ENCODE peak calls at places on chromosomes 13 and 19, in six cellular contexts. One of them, this sample, is unnamed. For H3K27me3, the result is how much of the 10 kb centered on the place peaks cover.

GRCh38 chr19:48685583-48685982 is 10.2 kb upstream of the FUT2 start:
- DNase-seq in heart left ventricle: no peak
- DNase-seq in uterus: no peak
- DNase-seq in breast epithelium: no peak
- DNase-seq in H1: no peak
- DNase-seq in IMR-90: no peak
- DNase-seq in this sample: no peak

GRCh38 chr13:111302045-111302722 is 18.3 kb upstream of the TEX29 start:
- DNase-seq in heart left ventricle: no peak
- DNase-seq in uterus: no peak
- DNase-seq in breast epithelium: no peak
- DNase-seq in H1: no peak
- DNase-seq in IMR-90: no peak
- DNase-seq in this sample: no peak

GRCh38 chr13:44309771-44310767 is 63.6 kb upstream of the SERP2 start:
- DNase-seq in heart left ventricle: peak
- DNase-seq in uterus: no peak
- DNase-seq in breast epithelium: no peak
- DNase-seq in H1: no peak
- DNase-seq in IMR-90: no peak
- DNase-seq in this sample: peak

GRCh38 chr13:35191883-35192282 is 249.8 kb downstream of the NBEA start:
- DNase-seq in heart left ventricle: no peak
- DNase-seq in uterus: no peak
- DNase-seq in breast epithelium: no peak
- DNase-seq in H1: no peak
- DNase-seq in IMR-90: no peak
- DNase-seq in this sample: no peak

GRCh38 chr13:24502567-24503375 is 9.8 kb downstream of the PARP4 start:
- DNase-seq in heart left ventricle: no peak
- DNase-seq in uterus: no peak
- DNase-seq in breast epithelium: no peak
- DNase-seq in H1: no peak
- DNase-seq in IMR-90: peak
- DNase-seq in this sample: peak

GRCh38 chr13:52006491-52007245 is 4.6 kb downstream of the ATP7B start:
- DNase-seq in heart left ventricle: no peak
- DNase-seq in uterus: no peak
- DNase-seq in breast epithelium: no peak
- DNase-seq in H1: no peak
- DNase-seq in IMR-90: no peak
- DNase-seq in this sample: no peak

GRCh38 chr13:78138756-78139155 is 220.1 kb upstream of the EDNRB start:
- DNase-seq in heart left ventricle: no peak
- DNase-seq in uterus: no peak
- DNase-seq in breast epithelium: no peak
- DNase-seq in H1: no peak
- DNase-seq in IMR-90: no peak
- DNase-seq in this sample: no peak

GRCh38 chr19:15628236-15629002 is 12.3 kb upstream of the CYP4F3 start:
- DNase-seq in heart left ventricle: no peak
- DNase-seq in uterus: no peak
- DNase-seq in breast epithelium: no peak
- DNase-seq in H1: no peak
- DNase-seq in IMR-90: no peak
- DNase-seq in this sample: no peak

GRCh38 chr19:11673608-11674041 is 65.1 kb downstream of the ZNF823 start:
- DNase-seq in heart left ventricle: peak
- DNase-seq in uterus: peak
- DNase-seq in breast epithelium: peak
- DNase-seq in H1: peak
- DNase-seq in IMR-90: peak
- DNase-seq in this sample: peak

GRCh38 chr19:47713046-47714021 is at the start of gene EHD2:
- DNase-seq in heart left ventricle: peak
- DNase-seq in uterus: peak
- DNase-seq in breast epithelium: peak
- DNase-seq in H1: no peak
- DNase-seq in IMR-90: peak
- DNase-seq in this sample: peak

GRCh38 chr13:59677966-59678814 is 485.5 kb downstream of the DIAPH3 start:
- DNase-seq in heart left ventricle: peak
- DNase-seq in uterus: no peak
- DNase-seq in breast epithelium: no peak
- DNase-seq in H1: no peak
- DNase-seq in IMR-90: peak
- DNase-seq in this sample: no peak
- H3K27me3 ChIP-seq in heart left ventricle: under half
- H3K27me3 ChIP-seq in uterus: under half
- H3K27me3 ChIP-seq in breast epithelium: under half
- H3K27me3 ChIP-seq in H1: under half
- H3K27me3 ChIP-seq in IMR-90: under half
- H3K27me3 ChIP-seq in this sample: under half

GRCh38 chr19:1455002-1455335 is 5.0 kb downstream of the APC2 start:
- DNase-seq in heart left ventricle: no peak
- DNase-seq in uterus: no peak
- DNase-seq in breast epithelium: no peak
- DNase-seq in H1: no peak
- DNase-seq in IMR-90: no peak
- DNase-seq in this sample: no peak
- TF ChIP-seq POLR2A in heart left ventricle: no peak
- TF ChIP-seq POLR2A in uterus: no peak
- TF ChIP-seq POLR2A in breast epithelium: no peak
- TF ChIP-seq POLR2A in H1: no peak
- TF ChIP-seq POLR2A in IMR-90: no peak
- TF ChIP-seq POLR2A in this sample: no peak

GRCh38 chr19:28644261-28644660 is 568.7 kb downstream of the UQCRFS1 start:
- DNase-seq in heart left ventricle: no peak
- DNase-seq in uterus: no peak
- DNase-seq in breast epithelium: no peak
- DNase-seq in H1: no peak
- DNase-seq in IMR-90: no peak
- DNase-seq in this sample: no peak
- H3K27me3 ChIP-seq in heart left ventricle: under half
- H3K27me3 ChIP-seq in uterus: under half
- H3K27me3 ChIP-seq in breast epithelium: under half
- H3K27me3 ChIP-seq in H1: under half
- H3K27me3 ChIP-seq in IMR-90: under half
- H3K27me3 ChIP-seq in this sample: under half

GRCh38 chr19:6733338-6734095 is 3.9 kb downstream of the GPR108 start:
- DNase-seq in heart left ventricle: no peak
- DNase-seq in uterus: no peak
- DNase-seq in breast epithelium: no peak
- DNase-seq in H1: no peak
- DNase-seq in IMR-90: no peak
- DNase-seq in this sample: no peak
- TF ChIP-seq POLR2A in heart left ventricle: no peak
- TF ChIP-seq POLR2A in uterus: no peak
- TF ChIP-seq POLR2A in breast epithelium: no peak
- TF ChIP-seq POLR2A in H1: no peak
- TF ChIP-seq POLR2A in IMR-90: no peak
- TF ChIP-seq POLR2A in this sample: no peak

GRCh38 chr19:39205449-39205764 is 1.3 kb upstream of the SYCN start:
- DNase-seq in heart left ventricle: no peak
- DNase-seq in uterus: no peak
- DNase-seq in breast epithelium: no peak
- DNase-seq in H1: no peak
- DNase-seq in IMR-90: no peak
- DNase-seq in this sample: no peak
- H3K27me3 ChIP-seq in heart left ventricle: under half
- H3K27me3 ChIP-seq in uterus: under half
- H3K27me3 ChIP-seq in breast epithelium: under half
- H3K27me3 ChIP-seq in H1: under half
- H3K27me3 ChIP-seq in IMR-90: under half
- H3K27me3 ChIP-seq in this sample: half or more

GRCh38 chr19:58473775-58474174 is 2.4 kb upstream of the ZNF446 start:
- DNase-seq in heart left ventricle: no peak
- DNase-seq in uterus: no peak
- DNase-seq in breast epithelium: no peak
- DNase-seq in H1: no peak
- DNase-seq in IMR-90: no peak
- DNase-seq in this sample: no peak
- TF ChIP-seq POLR2A in heart left ventricle: no peak
- TF ChIP-seq POLR2A in uterus: no peak
- TF ChIP-seq POLR2A in breast epithelium: no peak
- TF ChIP-seq POLR2A in H1: no peak
- TF ChIP-seq POLR2A in IMR-90: no peak
- TF ChIP-seq POLR2A in this sample: no peak

GRCh38 chr19:383922-384800 is 24.8 kb downstream of the C2CD4C start:
- DNase-seq in heart left ventricle: no peak
- DNase-seq in uterus: no peak
- DNase-seq in breast epithelium: peak
- DNase-seq in H1: peak
- DNase-seq in IMR-90: no peak
- DNase-seq in this sample: no peak
- H3K27me3 ChIP-seq in heart left ventricle: under half
- H3K27me3 ChIP-seq in uterus: under half
- H3K27me3 ChIP-seq in breast epithelium: under half
- H3K27me3 ChIP-seq in H1: under half
- H3K27me3 ChIP-seq in IMR-90: under half
- H3K27me3 ChIP-seq in this sample: under half

DNA sequence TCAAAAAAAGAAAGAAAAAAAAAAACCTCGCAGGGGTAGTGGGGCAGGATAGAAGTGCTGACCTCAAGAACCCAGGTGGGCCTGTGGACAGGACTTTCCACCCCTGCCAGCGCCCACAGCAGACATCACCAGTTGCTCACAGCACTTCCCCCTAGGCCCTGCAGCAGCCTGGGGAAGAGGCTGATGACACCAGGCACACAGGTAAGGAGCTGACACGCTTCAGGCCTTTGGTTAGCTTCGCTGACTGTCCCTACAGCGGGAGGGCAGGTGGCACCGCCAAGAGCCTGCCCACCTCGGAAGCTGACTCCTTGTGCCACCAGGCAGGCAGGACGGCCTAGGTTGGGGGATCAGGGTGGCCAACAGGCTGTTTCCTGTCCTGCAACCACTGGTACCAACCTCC is 8.9 kb downstream of the LONP1 start:
- DNase-seq in heart left ventricle: no peak
- DNase-seq in uterus: no peak
- DNase-seq in breast epithelium: no peak
- DNase-seq in H1: no peak
- DNase-seq in IMR-90: no peak
- DNase-seq in this sample: no peak
- TF ChIP-seq POLR2A in heart left ventricle: no peak
- TF ChIP-seq POLR2A in uterus: no peak
- TF ChIP-seq POLR2A in breast epithelium: no peak
- TF ChIP-seq POLR2A in H1: no peak
- TF ChIP-seq POLR2A in IMR-90: no peak
- TF ChIP-seq POLR2A in this sample: no peak

GRCh38 chr19:2982983-2983350 is 5.6 kb downstream of the TLE6 start:
- DNase-seq in heart left ventricle: peak
- DNase-seq in uterus: peak
- DNase-seq in breast epithelium: peak
- DNase-seq in H1: no peak
- DNase-seq in IMR-90: peak
- DNase-seq in this sample: peak

GRCh38 chr19:2983351-2984195 is 6.2 kb downstream of the TLE6 start:
- DNase-seq in heart left ventricle: peak
- DNase-seq in uterus: peak
- DNase-seq in breast epithelium: no peak
- DNase-seq in H1: peak
- DNase-seq in IMR-90: peak
- DNase-seq in this sample: peak

GRCh38 chr19:2984196-2984490 is 6.8 kb downstream of the TLE6 start:
- DNase-seq in heart left ventricle: no peak
- DNase-seq in uterus: no peak
- DNase-seq in breast epithelium: no peak
- DNase-seq in H1: no peak
- DNase-seq in IMR-90: no peak
- DNase-seq in this sample: no peak

GRCh38 chr19:2981898-2982297 is 4.5 kb downstream of the TLE6 start:
- DNase-seq in heart left ventricle: no peak
- DNase-seq in uterus: no peak
- DNase-seq in breast epithelium: no peak
- DNase-seq in H1: no peak
- DNase-seq in IMR-90: no peak
- DNase-seq in this sample: no peak

DNA sequence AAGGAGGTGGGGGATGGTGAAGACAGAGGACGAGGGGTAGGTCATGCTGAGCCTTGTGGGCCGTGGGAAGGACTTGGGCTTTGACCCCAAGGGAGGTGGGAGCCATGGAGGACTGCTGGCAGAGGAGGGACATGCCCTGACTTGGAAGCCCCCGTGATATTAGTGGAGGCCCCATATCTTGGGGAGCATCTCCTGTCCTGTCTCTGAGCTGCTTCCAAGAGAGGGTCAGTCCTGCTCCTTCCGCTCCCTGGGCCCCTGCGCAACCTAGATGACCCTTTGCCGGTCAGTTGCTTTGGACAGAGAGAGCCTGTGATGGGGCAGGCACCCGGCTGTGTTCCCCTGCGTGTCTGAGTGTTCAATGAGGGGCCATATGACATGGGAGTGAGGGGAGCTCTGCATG is 5.2 kb downstream of the TLE6 start:
- DNase-seq in heart left ventricle: no peak
- DNase-seq in uterus: no peak
- DNase-seq in breast epithelium: no peak
- DNase-seq in H1: no peak
- DNase-seq in IMR-90: no peak
- DNase-seq in this sample: no peak
- H3K27me3 ChIP-seq in heart left ventricle: under half
- H3K27me3 ChIP-seq in uterus: under half
- H3K27me3 ChIP-seq in breast epithelium: under half
- H3K27me3 ChIP-seq in H1: under half
- H3K27me3 ChIP-seq in IMR-90: under half
- H3K27me3 ChIP-seq in this sample: under half

GRCh38 chr19:35710784-35711723 is 6.7 kb downstream of the ZBTB32 start:
- DNase-seq in heart left ventricle: no peak
- DNase-seq in uterus: no peak
- DNase-seq in breast epithelium: no peak
- DNase-seq in H1: no peak
- DNase-seq in IMR-90: no peak
- DNase-seq in this sample: no peak
- TF ChIP-seq POLR2A in heart left ventricle: no peak
- TF ChIP-seq POLR2A in uterus: no peak
- TF ChIP-seq POLR2A in breast epithelium: no peak
- TF ChIP-seq POLR2A in H1: no peak
- TF ChIP-seq POLR2A in IMR-90: no peak
- TF ChIP-seq POLR2A in this sample: no peak

This sample was measured in transverse colon.